ENCODE peak calls at places on chromosomes 5 and 9, in seven cellular contexts. I is ovary; P is HTR-8/SVneo; H is activated CD4-positive, alpha-beta T cell treated with anti-CD3 and anti-CD28 coated beads, Interleukin-2, amount 10 ng/mL, durations not matched to agents 7 days and 5 days; E is H7; F is lower lobe of right lung; K is uterus. A is an unnamed sample.

GRCh38 chr5:139481122-139481533 is 1.4 kb downstream of the STING1 start:
- DNase-seq in K (peak), F (peak), E (no peak), P (no peak), H (no peak), I (peak), A (no peak)

GRCh38 chr5:67908145-67908765 is 307.3 kb upstream of the PIK3R1 start:
- DNase-seq in P (no peak), I (no peak), K (no peak), E (no peak), H (no peak), F (no peak), A (no peak)

GRCh38 chr5:170467000-170467707 is 36.7 kb upstream of the KCNIP1 start:
- DNase-seq in I (no peak), F (no peak), E (no peak), H (no peak), K (no peak), P (peak), A (peak)

GRCh38 chr9:94908041-94908563 is 181.6 kb downstream of the AOPEP start:
- DNase-seq in F (no peak), K (no peak), I (no peak), H (no peak), E (no peak), P (no peak), A (no peak)

GRCh38 chr5:19923742-19924141 is 64.3 kb downstream of the CDH18 start:
- DNase-seq in I (no peak), F (no peak), H (no peak), P (no peak), E (no peak), K (no peak), A (no peak)

GRCh38 chr5:71699751-71700150 is 19.3 kb upstream of the CARTPT start:
- DNase-seq in K (no peak), P (no peak), E (no peak), F (no peak), H (no peak), I (no peak), A (no peak)

GRCh38 chr5:119470105-119470763 is 17.9 kb downstream of the HSD17B4 start:
- DNase-seq in F (no peak), K (no peak), I (no peak), E (peak), H (no peak), P (no peak), A (no peak)

GRCh38 chr5:79070002-79070567 is 518 bp downstream of the BHMT2 start:
- DNase-seq in H (no peak), I (peak), K (peak), F (no peak), E (peak), P (no peak), A (no peak)

GRCh38 chr5:144004146-144004545 is 166.3 kb downstream of the YIPF5 start:
- DNase-seq in H (no peak), F (no peak), E (no peak), P (no peak), I (no peak), K (no peak), A (no peak)

GRCh38 chr5:59133801-59134261 is 551.0 kb downstream of the RAB3C start:
- DNase-seq in H (no peak), P (peak), I (no peak), F (no peak), E (no peak), K (no peak), A (no peak)

GRCh38 chr9:97591535-97591934 is 41.6 kb downstream of the TSTD2 start:
- DNase-seq in I (no peak), F (no peak), K (no peak), E (peak), H (no peak), P (no peak), A (no peak)

GRCh38 chr5:72386639-72387038 is 66.5 kb downstream of the PTCD2 start:
- DNase-seq in H (no peak), E (no peak), P (no peak), I (no peak), K (no peak), F (no peak), A (no peak)

GRCh38 chr5:93342563-93343061 is 238.4 kb downstream of the NR2F1-AS1 start:
- DNase-seq in K (no peak), H (no peak), P (no peak), I (no peak), F (no peak), E (no peak), A (no peak)

GRCh38 chr5:133506165-133506564 is 106.2 kb downstream of the FSTL4 start:
- DNase-seq in P (no peak), K (no peak), E (no peak), I (no peak), H (no peak), F (no peak), A (no peak)

GRCh38 chr5:83249156-83249555 is 171.8 kb downstream of the XRCC4 start:
- DNase-seq in P (no peak), E (no peak), K (no peak), H (no peak), I (no peak), F (no peak), A (no peak)